ENCODE peak calls at places on chromosomes 1 and 21, in four cellular contexts. One of them, this sample, is unnamed.

GRCh38 chr21:45887121-45887611 is 94.4 kb upstream of the COL6A1 start:
- DNase-seq in GM13977: no peak
- DNase-seq in fibroblast of pulmonary artery: peak; percentile 28
- DNase-seq in astrocyte of the cerebellum: no peak
- DNase-seq in this sample: no peak

GRCh38 chr1:239778221-239778813 is 313.4 kb upstream of the FMN2 start:
- DNase-seq in astrocyte of the cerebellum: no peak
- DNase-seq in fibroblast of pulmonary artery: no peak
- DNase-seq in GM13977: no peak
- DNase-seq in this sample: no peak

GRCh38 chr1:147785794-147786506 is 25.5 kb upstream of the GJA5 start:
- DNase-seq in GM13977: no peak
- DNase-seq in astrocyte of the cerebellum: no peak
- DNase-seq in fibroblast of pulmonary artery: no peak
- DNase-seq in this sample: no peak

GRCh38 chr1:233033366-233033765 is 83.0 kb downstream of the NTPCR start:
- DNase-seq in astrocyte of the cerebellum: no peak
- DNase-seq in fibroblast of pulmonary artery: peak; percentile 74
- DNase-seq in GM13977: no peak
- DNase-seq in this sample: no peak

GRCh38 chr1:171948491-171948890 is 107.2 kb downstream of the DNM3 start:
- DNase-seq in fibroblast of pulmonary artery: peak; percentile 9
- DNase-seq in GM13977: no peak
- DNase-seq in astrocyte of the cerebellum: peak; percentile 53
- DNase-seq in this sample: no peak

GRCh38 chr1:15696956-15697521 is 12.9 kb downstream of the PLEKHM2 start:
- DNase-seq in GM13977: peak; percentile 83
- DNase-seq in fibroblast of pulmonary artery: no peak
- DNase-seq in astrocyte of the cerebellum: no peak
- DNase-seq in this sample: peak; percentile 68

GRCh38 chr21:33039542-33039941 is 13.8 kb downstream of the OLIG2 start:
- DNase-seq in fibroblast of pulmonary artery: no peak
- DNase-seq in astrocyte of the cerebellum: no peak
- DNase-seq in GM13977: no peak
- DNase-seq in this sample: no peak

GRCh38 chr1:47527653-47528272 is 89.9 kb downstream of the FOXD2 start:
- DNase-seq in GM13977: no peak
- DNase-seq in astrocyte of the cerebellum: no peak
- DNase-seq in fibroblast of pulmonary artery: no peak
- DNase-seq in this sample: peak; percentile 31

GRCh38 chr1:176789571-176790090 is 326.7 kb downstream of the PAPPA2 start:
- DNase-seq in GM13977: no peak
- DNase-seq in astrocyte of the cerebellum: peak; percentile 19
- DNase-seq in fibroblast of pulmonary artery: no peak
- DNase-seq in this sample: no peak

GRCh38 chr1:89060091-89060490 is 4.9 kb downstream of the GBP1 start:
- DNase-seq in GM13977: no peak
- DNase-seq in fibroblast of pulmonary artery: no peak
- DNase-seq in astrocyte of the cerebellum: no peak
- DNase-seq in this sample: no peak

GRCh38 chr1:68375919-68376318 is 73.8 kb downstream of the RPE65 start:
- DNase-seq in fibroblast of pulmonary artery: no peak
- DNase-seq in astrocyte of the cerebellum: no peak
- DNase-seq in GM13977: no peak
- DNase-seq in this sample: no peak

GRCh38 chr1:175714350-175714749 is 29.0 kb downstream of the TNR start:
- DNase-seq in GM13977: no peak
- DNase-seq in fibroblast of pulmonary artery: no peak
- DNase-seq in astrocyte of the cerebellum: no peak
- DNase-seq in this sample: no peak

GRCh38 chr21:45379901-45380330 is 25.0 kb upstream of the COL18A1 start:
- DNase-seq in fibroblast of pulmonary artery: no peak
- DNase-seq in GM13977: no peak
- DNase-seq in astrocyte of the cerebellum: no peak
- DNase-seq in this sample: no peak

GRCh38 chr1:229190057-229190590 is 80.8 kb upstream of the RAB4A start:
- DNase-seq in fibroblast of pulmonary artery: no peak
- DNase-seq in GM13977: no peak
- DNase-seq in astrocyte of the cerebellum: no peak
- DNase-seq in this sample: no peak

GRCh38 chr1:211625040-211625439 is 46.1 kb upstream of the SLC30A1 start:
- DNase-seq in GM13977: no peak
- DNase-seq in fibroblast of pulmonary artery: peak; percentile 64
- DNase-seq in astrocyte of the cerebellum: no peak
- DNase-seq in this sample: peak; percentile 54

GRCh38 chr1:234144866-234145265 is 228.4 kb upstream of the COA6 start:
- DNase-seq in GM13977: no peak
- DNase-seq in astrocyte of the cerebellum: no peak
- DNase-seq in fibroblast of pulmonary artery: no peak
- DNase-seq in this sample: no peak

GRCh38 chr21:32977216-32977615 is 48.5 kb upstream of the OLIG2 start:
- DNase-seq in fibroblast of pulmonary artery: no peak
- DNase-seq in astrocyte of the cerebellum: no peak
- DNase-seq in GM13977: no peak
- DNase-seq in this sample: no peak

GRCh38 chr1:165287781-165288180 is 68.7 kb downstream of the LMX1A start:
- DNase-seq in astrocyte of the cerebellum: no peak
- DNase-seq in GM13977: no peak
- DNase-seq in fibroblast of pulmonary artery: no peak
- DNase-seq in this sample: no peak

GRCh38 chr1:50417487-50417886 is 5.8 kb downstream of the DMRTA2 start:
- DNase-seq in astrocyte of the cerebellum: no peak
- DNase-seq in GM13977: no peak
- DNase-seq in fibroblast of pulmonary artery: no peak
- DNase-seq in this sample: no peak

GRCh38 chr1:61452354-61452990 is 272.5 kb downstream of the TM2D1 start:
- DNase-seq in GM13977: no peak
- DNase-seq in astrocyte of the cerebellum: peak; percentile 28
- DNase-seq in fibroblast of pulmonary artery: no peak
- DNase-seq in this sample: no peak

GRCh38 chr1:146032613-146033219 is 11.2 kb upstream of the HJV start:
- DNase-seq in astrocyte of the cerebellum: no peak
- DNase-seq in GM13977: peak; percentile 46
- DNase-seq in fibroblast of pulmonary artery: peak; percentile 71
- DNase-seq in this sample: no peak

GRCh38 chr21:34363733-34364132 is at the start of gene KCNE2:
- DNase-seq in astrocyte of the cerebellum: no peak
- DNase-seq in fibroblast of pulmonary artery: no peak
- DNase-seq in GM13977: no peak
- DNase-seq in this sample: no peak

GRCh38 chr1:216032284-216032683 is 391.0 kb downstream of the USH2A start:
- DNase-seq in GM13977: no peak
- DNase-seq in astrocyte of the cerebellum: no peak
- DNase-seq in fibroblast of pulmonary artery: no peak
- DNase-seq in this sample: no peak

GRCh38 chr1:116529199-116529616 is 41.6 kb downstream of the CD58 start:
- DNase-seq in GM13977: no peak
- DNase-seq in fibroblast of pulmonary artery: no peak
- DNase-seq in astrocyte of the cerebellum: no peak
- DNase-seq in this sample: no peak

GRCh38 chr1:217907504-217907903 is 276.4 kb downstream of the SPATA17 start:
- DNase-seq in fibroblast of pulmonary artery: peak; percentile 15
- DNase-seq in GM13977: no peak
- DNase-seq in astrocyte of the cerebellum: no peak
- DNase-seq in this sample: no peak

GRCh38 chr1:159798893-159799292 is 3.3 kb upstream of the FCRL6 start:
- DNase-seq in astrocyte of the cerebellum: peak; percentile 70
- DNase-seq in fibroblast of pulmonary artery: peak; percentile 92
- DNase-seq in GM13977: peak; percentile 67
- DNase-seq in this sample: peak; percentile 70

GRCh38 chr1:232416026-232416568 is 213.8 kb downstream of the SIPA1L2 start:
- DNase-seq in astrocyte of the cerebellum: no peak
- DNase-seq in fibroblast of pulmonary artery: no peak
- DNase-seq in GM13977: no peak
- DNase-seq in this sample: no peak

GRCh38 chr1:196689001-196689400 is 37.2 kb downstream of the CFH start:
- DNase-seq in GM13977: no peak
- DNase-seq in fibroblast of pulmonary artery: no peak
- DNase-seq in astrocyte of the cerebellum: no peak
- DNase-seq in this sample: no peak

GRCh38 chr1:31714442-31715096 is 10.8 kb upstream of the COL16A1 start:
- DNase-seq in fibroblast of pulmonary artery: peak; percentile 61
- DNase-seq in astrocyte of the cerebellum: no peak
- DNase-seq in GM13977: no peak
- DNase-seq in this sample: peak; percentile 38

GRCh38 chr1:220902916-220903315 is 23.7 kb downstream of the HLX start:
- DNase-seq in astrocyte of the cerebellum: no peak
- DNase-seq in fibroblast of pulmonary artery: no peak
- DNase-seq in GM13977: no peak
- DNase-seq in this sample: no peak

GRCh38 chr1:114455102-114455785 is 55.8 kb downstream of the TRIM33 start:
- DNase-seq in astrocyte of the cerebellum: no peak
- DNase-seq in fibroblast of pulmonary artery: no peak
- DNase-seq in GM13977: no peak
- DNase-seq in this sample: no peak

GRCh38 chr1:206547104-206547503 is 39.8 kb downstream of the RASSF5 start:
- DNase-seq in GM13977: no peak
- DNase-seq in fibroblast of pulmonary artery: no peak
- DNase-seq in astrocyte of the cerebellum: no peak
- DNase-seq in this sample: no peak

GRCh38 chr1:7223334-7224080 is 438.3 kb downstream of the CAMTA1 start:
- DNase-seq in GM13977: no peak
- DNase-seq in fibroblast of pulmonary artery: peak; percentile 6
- DNase-seq in astrocyte of the cerebellum: peak; percentile 77
- DNase-seq in this sample: no peak

GRCh38 chr1:150558761-150559626 is 9.8 kb downstream of the ADAMTSL4 start:
- DNase-seq in astrocyte of the cerebellum: no peak
- DNase-seq in fibroblast of pulmonary artery: peak; percentile 57
- DNase-seq in GM13977: no peak
- DNase-seq in this sample: no peak

GRCh38 chr1:187817782-187818181 is 989.0 kb downstream of the PLA2G4A start:
- DNase-seq in fibroblast of pulmonary artery: no peak
- DNase-seq in astrocyte of the cerebellum: no peak
- DNase-seq in GM13977: no peak
- DNase-seq in this sample: no peak
- TF ChIP-seq CTCF in fibroblast of pulmonary artery: no peak
- TF ChIP-seq CTCF in astrocyte of the cerebellum: no peak
- TF ChIP-seq CTCF in GM13977: peak; percentile 30
- TF ChIP-seq CTCF in this sample: no peak

GRCh38 chr1:157377216-157377821 is 175.0 kb downstream of the FCRL5 start:
- DNase-seq in astrocyte of the cerebellum: no peak
- DNase-seq in GM13977: no peak
- DNase-seq in fibroblast of pulmonary artery: peak; percentile 44
- DNase-seq in this sample: peak; percentile 45
- TF ChIP-seq CTCF in astrocyte of the cerebellum: peak; percentile 74
- TF ChIP-seq CTCF in GM13977: peak; percentile 63
- TF ChIP-seq CTCF in fibroblast of pulmonary artery: peak; percentile 64
- TF ChIP-seq CTCF in this sample: peak; percentile 81

GRCh38 chr1:44314401-44314800 is 40.7 kb downstream of the ERI3 start:
- DNase-seq in GM13977: no peak
- DNase-seq in fibroblast of pulmonary artery: no peak
- DNase-seq in astrocyte of the cerebellum: no peak
- DNase-seq in this sample: no peak
- TF ChIP-seq CTCF in GM13977: no peak
- TF ChIP-seq CTCF in fibroblast of pulmonary artery: peak; percentile 15
- TF ChIP-seq CTCF in astrocyte of the cerebellum: peak; percentile 37
- TF ChIP-seq CTCF in this sample: no peak

GRCh38 chr1:44030606-44031050 is 634 bp downstream of the SLC6A9 start:
- DNase-seq in fibroblast of pulmonary artery: peak; percentile 35
- DNase-seq in GM13977: peak; percentile 67
- DNase-seq in astrocyte of the cerebellum: no peak
- DNase-seq in this sample: peak; percentile 62
- TF ChIP-seq CTCF in fibroblast of pulmonary artery: no peak
- TF ChIP-seq CTCF in GM13977: peak; percentile 25
- TF ChIP-seq CTCF in astrocyte of the cerebellum: peak; percentile 24
- TF ChIP-seq CTCF in this sample: no peak

GRCh38 chr21:31683029-31683428 is 23.5 kb downstream of the SOD1 start:
- DNase-seq in astrocyte of the cerebellum: no peak
- DNase-seq in fibroblast of pulmonary artery: no peak
- DNase-seq in GM13977: no peak
- DNase-seq in this sample: no peak
- TF ChIP-seq CTCF in astrocyte of the cerebellum: peak; percentile 19
- TF ChIP-seq CTCF in fibroblast of pulmonary artery: no peak
- TF ChIP-seq CTCF in GM13977: no peak
- TF ChIP-seq CTCF in this sample: no peak

DNA sequence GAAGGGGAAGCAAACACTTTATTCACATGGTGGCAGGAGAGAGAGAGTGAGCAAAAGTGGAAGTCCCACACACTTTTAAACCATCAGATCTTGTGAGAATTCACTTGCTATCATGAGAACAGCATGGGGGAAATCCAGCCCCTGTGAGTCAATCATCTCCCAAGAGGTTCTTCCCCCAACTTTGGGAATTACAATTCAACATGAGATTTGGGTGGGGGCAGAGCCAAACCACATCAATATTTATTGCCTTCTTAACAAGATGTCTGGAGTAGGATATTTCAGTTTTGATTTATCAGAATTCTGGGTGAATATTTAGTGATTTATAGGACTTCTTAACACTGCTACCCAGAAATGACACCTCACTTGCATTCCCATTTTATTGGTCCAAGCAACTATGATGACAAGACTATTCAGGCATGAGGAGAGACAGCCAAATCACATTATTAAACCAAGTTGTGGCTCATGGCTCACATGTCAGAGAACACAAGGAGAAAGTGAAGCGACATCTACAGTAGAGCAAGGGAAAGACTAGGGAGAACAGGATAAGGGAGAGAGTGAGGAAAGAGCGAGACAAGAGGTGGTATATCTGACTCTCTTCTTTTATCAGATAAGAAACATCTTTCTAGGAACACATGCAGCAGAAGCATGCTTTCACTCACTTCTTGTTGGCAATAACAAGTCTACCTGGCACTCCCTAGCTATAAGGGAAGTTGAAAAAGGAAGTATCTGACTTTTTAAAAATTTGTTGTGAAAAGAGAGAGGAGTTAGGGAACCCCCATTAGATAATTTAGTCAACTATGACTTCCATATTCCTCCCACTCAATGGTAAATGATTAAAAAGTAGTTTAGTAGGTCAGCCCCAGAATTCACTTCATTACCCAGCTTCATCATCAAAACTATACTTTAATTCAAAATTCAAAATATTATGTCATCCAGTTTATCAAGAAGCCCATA is 36.6 kb upstream of the PTPRC start:
- DNase-seq in GM13977: no peak
- DNase-seq in astrocyte of the cerebellum: no peak
- DNase-seq in fibroblast of pulmonary artery: no peak
- DNase-seq in this sample: peak; percentile 55
- TF ChIP-seq CTCF in GM13977: peak; percentile 3
- TF ChIP-seq CTCF in astrocyte of the cerebellum: no peak
- TF ChIP-seq CTCF in fibroblast of pulmonary artery: no peak
- TF ChIP-seq CTCF in this sample: no peak